ENCODE peak calls at places on chromosomes 12 and 14, in six cellular contexts. One of them, this sample, is unnamed. For H3K36me3, the result is how much of the 10 kb centered on the place peaks cover.

GRCh38 chr12:79935624-79936040 is 735 bp upstream of the PPP1R12A start:
- DNase-seq in left lung: no peak
- DNase-seq in lower lobe of right lung: no peak
- DNase-seq in body of pancreas: no peak
- DNase-seq in esophagus muscularis mucosa: no peak
- DNase-seq in CD8-positive, alpha-beta memory T cell: no peak
- DNase-seq in this sample: peak

GRCh38 chr12:10331642-10332239 is 24.1 kb downstream of the KLRD1 start:
- DNase-seq in left lung: no peak
- DNase-seq in lower lobe of right lung: no peak
- DNase-seq in body of pancreas: no peak
- DNase-seq in esophagus muscularis mucosa: no peak
- DNase-seq in CD8-positive, alpha-beta memory T cell: no peak
- DNase-seq in this sample: peak

GRCh38 chr12:16198884-16199283 is 78.6 kb downstream of the SLC15A5 start:
- DNase-seq in left lung: no peak
- DNase-seq in lower lobe of right lung: no peak
- DNase-seq in body of pancreas: no peak
- DNase-seq in esophagus muscularis mucosa: no peak
- DNase-seq in CD8-positive, alpha-beta memory T cell: no peak
- DNase-seq in this sample: no peak

GRCh38 chr12:95554532-95555071 is 3.3 kb upstream of the USP44 start:
- DNase-seq in left lung: no peak
- DNase-seq in lower lobe of right lung: no peak
- DNase-seq in body of pancreas: no peak
- DNase-seq in esophagus muscularis mucosa: no peak
- DNase-seq in CD8-positive, alpha-beta memory T cell: no peak
- DNase-seq in this sample: no peak

GRCh38 chr12:111788178-111788654 is 21.5 kb downstream of the ALDH2 start:
- DNase-seq in left lung: peak
- DNase-seq in lower lobe of right lung: no peak
- DNase-seq in body of pancreas: peak
- DNase-seq in esophagus muscularis mucosa: no peak
- DNase-seq in CD8-positive, alpha-beta memory T cell: no peak
- DNase-seq in this sample: peak

GRCh38 chr12:47742253-47742825 is 16.3 kb downstream of the RAPGEF3 start:
- DNase-seq in left lung: peak
- DNase-seq in lower lobe of right lung: peak
- DNase-seq in body of pancreas: peak
- DNase-seq in esophagus muscularis mucosa: no peak
- DNase-seq in CD8-positive, alpha-beta memory T cell: peak
- DNase-seq in this sample: peak

GRCh38 chr14:29627141-29627540 is 300.5 kb downstream of the PRKD1 start:
- DNase-seq in left lung: no peak
- DNase-seq in lower lobe of right lung: no peak
- DNase-seq in body of pancreas: no peak
- DNase-seq in esophagus muscularis mucosa: no peak
- DNase-seq in CD8-positive, alpha-beta memory T cell: no peak
- DNase-seq in this sample: no peak

GRCh38 chr12:113461666-113462065 is 10.0 kb downstream of the LHX5 start:
- DNase-seq in left lung: no peak
- DNase-seq in lower lobe of right lung: no peak
- DNase-seq in body of pancreas: no peak
- DNase-seq in esophagus muscularis mucosa: no peak
- DNase-seq in CD8-positive, alpha-beta memory T cell: no peak
- DNase-seq in this sample: peak

GRCh38 chr12:31002999-31003398 is 70.7 kb upstream of the DDX11 start:
- DNase-seq in left lung: no peak
- DNase-seq in lower lobe of right lung: peak
- DNase-seq in body of pancreas: peak
- DNase-seq in esophagus muscularis mucosa: no peak
- DNase-seq in CD8-positive, alpha-beta memory T cell: no peak
- DNase-seq in this sample: no peak

GRCh38 chr12:6277982-6278438 is 32.5 kb upstream of the PLEKHG6 start:
- DNase-seq in left lung: peak
- DNase-seq in lower lobe of right lung: peak
- DNase-seq in body of pancreas: peak
- DNase-seq in esophagus muscularis mucosa: no peak
- DNase-seq in CD8-positive, alpha-beta memory T cell: no peak
- DNase-seq in this sample: no peak

GRCh38 chr12:6276247-6276887 is 34.1 kb upstream of the PLEKHG6 start:
- DNase-seq in left lung: peak
- DNase-seq in lower lobe of right lung: peak
- DNase-seq in body of pancreas: no peak
- DNase-seq in esophagus muscularis mucosa: no peak
- DNase-seq in CD8-positive, alpha-beta memory T cell: no peak
- DNase-seq in this sample: no peak

GRCh38 chr12:6278439-6279255 is 31.8 kb upstream of the PLEKHG6 start:
- DNase-seq in left lung: peak
- DNase-seq in lower lobe of right lung: peak
- DNase-seq in body of pancreas: peak
- DNase-seq in esophagus muscularis mucosa: no peak
- DNase-seq in CD8-positive, alpha-beta memory T cell: peak
- DNase-seq in this sample: peak

GRCh38 chr12:6275609-6276246 is 34.8 kb upstream of the PLEKHG6 start:
- DNase-seq in left lung: peak
- DNase-seq in lower lobe of right lung: peak
- DNase-seq in body of pancreas: no peak
- DNase-seq in esophagus muscularis mucosa: no peak
- DNase-seq in CD8-positive, alpha-beta memory T cell: no peak
- DNase-seq in this sample: no peak

GRCh38 chr12:6276936-6277615 is 33.4 kb upstream of the PLEKHG6 start:
- DNase-seq in left lung: peak
- DNase-seq in lower lobe of right lung: peak
- DNase-seq in body of pancreas: no peak
- DNase-seq in esophagus muscularis mucosa: no peak
- DNase-seq in CD8-positive, alpha-beta memory T cell: no peak
- DNase-seq in this sample: no peak
- H3K36me3 ChIP-seq in left lung: under half
- H3K36me3 ChIP-seq in lower lobe of right lung: under half
- H3K36me3 ChIP-seq in body of pancreas: under half
- H3K36me3 ChIP-seq in esophagus muscularis mucosa: under half
- H3K36me3 ChIP-seq in CD8-positive, alpha-beta memory T cell: under half
- H3K36me3 ChIP-seq in this sample: under half

GRCh38 chr12:89618113-89618862 is 90.3 kb downstream of the ATP2B1 start:
- DNase-seq in left lung: no peak
- DNase-seq in lower lobe of right lung: no peak
- DNase-seq in body of pancreas: no peak
- DNase-seq in esophagus muscularis mucosa: no peak
- DNase-seq in CD8-positive, alpha-beta memory T cell: no peak
- DNase-seq in this sample: no peak

GRCh38 chr12:89619764-89620163 is 88.9 kb downstream of the ATP2B1 start:
- DNase-seq in left lung: no peak
- DNase-seq in lower lobe of right lung: no peak
- DNase-seq in body of pancreas: no peak
- DNase-seq in esophagus muscularis mucosa: no peak
- DNase-seq in CD8-positive, alpha-beta memory T cell: no peak
- DNase-seq in this sample: no peak

GRCh38 chr12:89622115-89622514 is 86.5 kb downstream of the ATP2B1 start:
- DNase-seq in left lung: no peak
- DNase-seq in lower lobe of right lung: no peak
- DNase-seq in body of pancreas: no peak
- DNase-seq in esophagus muscularis mucosa: no peak
- DNase-seq in CD8-positive, alpha-beta memory T cell: no peak
- DNase-seq in this sample: no peak

DNA sequence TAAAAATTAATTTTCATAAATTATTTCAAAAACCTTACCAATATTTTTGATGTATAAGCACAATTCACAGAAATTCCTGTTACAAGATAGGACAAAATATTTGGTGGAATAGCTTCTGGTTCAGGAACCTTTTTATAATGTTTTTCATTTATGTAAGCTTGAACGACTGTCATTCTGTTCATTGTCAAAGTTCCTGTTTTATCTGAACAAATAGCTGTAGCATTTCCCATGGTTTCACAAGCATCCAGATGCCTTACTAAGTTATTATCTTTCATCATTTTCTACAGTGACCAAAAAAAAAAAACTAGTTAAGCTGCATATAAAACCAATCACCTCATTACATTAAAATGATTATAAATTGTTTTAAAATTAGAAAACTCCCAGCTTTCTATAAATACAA is 87.1 kb downstream of the ATP2B1 start:
- DNase-seq in left lung: no peak
- DNase-seq in lower lobe of right lung: no peak
- DNase-seq in body of pancreas: no peak
- DNase-seq in esophagus muscularis mucosa: no peak
- DNase-seq in CD8-positive, alpha-beta memory T cell: no peak
- DNase-seq in this sample: no peak
- H3K36me3 ChIP-seq in left lung: under half
- H3K36me3 ChIP-seq in lower lobe of right lung: under half
- H3K36me3 ChIP-seq in body of pancreas: under half
- H3K36me3 ChIP-seq in esophagus muscularis mucosa: under half
- H3K36me3 ChIP-seq in CD8-positive, alpha-beta memory T cell: under half
- H3K36me3 ChIP-seq in this sample: under half

DNA sequence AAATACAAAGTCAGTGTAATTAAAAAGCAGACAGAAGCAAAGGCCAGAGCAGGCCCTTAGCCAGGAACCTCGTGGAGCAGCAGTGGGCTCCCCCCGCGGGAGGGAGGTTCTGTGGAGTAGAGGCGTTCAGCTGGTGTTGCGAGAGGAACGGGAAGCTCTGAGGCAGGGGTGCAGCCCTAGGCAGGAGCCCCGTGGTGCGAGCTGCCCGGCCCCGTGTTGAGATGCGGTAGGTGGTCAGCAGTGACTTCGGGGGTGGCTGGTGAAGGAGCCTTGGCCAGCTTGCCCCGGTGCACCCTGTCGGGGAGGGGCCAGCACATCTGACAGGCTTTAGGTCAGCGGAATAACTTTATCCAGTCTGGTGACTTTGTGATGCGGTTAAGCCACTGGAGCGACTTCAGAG is 46.2 kb downstream of the SFSWAP start:
- DNase-seq in left lung: no peak
- DNase-seq in lower lobe of right lung: no peak
- DNase-seq in body of pancreas: no peak
- DNase-seq in esophagus muscularis mucosa: no peak
- DNase-seq in CD8-positive, alpha-beta memory T cell: no peak
- DNase-seq in this sample: no peak
- H3K36me3 ChIP-seq in left lung: half or more
- H3K36me3 ChIP-seq in lower lobe of right lung: half or more
- H3K36me3 ChIP-seq in body of pancreas: under half
- H3K36me3 ChIP-seq in esophagus muscularis mucosa: half or more
- H3K36me3 ChIP-seq in CD8-positive, alpha-beta memory T cell: half or more
- H3K36me3 ChIP-seq in this sample: half or more

GRCh38 chr12:124009781-124010180 is 36.8 kb downstream of the ZNF664 start:
- DNase-seq in left lung: no peak
- DNase-seq in lower lobe of right lung: no peak
- DNase-seq in body of pancreas: no peak
- DNase-seq in esophagus muscularis mucosa: no peak
- DNase-seq in CD8-positive, alpha-beta memory T cell: no peak
- DNase-seq in this sample: no peak

GRCh38 chr12:124006582-124007170 is 33.7 kb downstream of the ZNF664 start:
- DNase-seq in left lung: no peak
- DNase-seq in lower lobe of right lung: no peak
- DNase-seq in body of pancreas: no peak
- DNase-seq in esophagus muscularis mucosa: no peak
- DNase-seq in CD8-positive, alpha-beta memory T cell: no peak
- DNase-seq in this sample: no peak

GRCh38 chr12:124007810-124008570 is 35.0 kb downstream of the ZNF664 start:
- DNase-seq in left lung: no peak
- DNase-seq in lower lobe of right lung: no peak
- DNase-seq in body of pancreas: peak
- DNase-seq in esophagus muscularis mucosa: no peak
- DNase-seq in CD8-positive, alpha-beta memory T cell: no peak
- DNase-seq in this sample: no peak

GRCh38 chr12:124007356-124007755 is 34.3 kb downstream of the ZNF664 start:
- DNase-seq in left lung: no peak
- DNase-seq in lower lobe of right lung: no peak
- DNase-seq in body of pancreas: no peak
- DNase-seq in esophagus muscularis mucosa: no peak
- DNase-seq in CD8-positive, alpha-beta memory T cell: no peak
- DNase-seq in this sample: no peak

DNA sequence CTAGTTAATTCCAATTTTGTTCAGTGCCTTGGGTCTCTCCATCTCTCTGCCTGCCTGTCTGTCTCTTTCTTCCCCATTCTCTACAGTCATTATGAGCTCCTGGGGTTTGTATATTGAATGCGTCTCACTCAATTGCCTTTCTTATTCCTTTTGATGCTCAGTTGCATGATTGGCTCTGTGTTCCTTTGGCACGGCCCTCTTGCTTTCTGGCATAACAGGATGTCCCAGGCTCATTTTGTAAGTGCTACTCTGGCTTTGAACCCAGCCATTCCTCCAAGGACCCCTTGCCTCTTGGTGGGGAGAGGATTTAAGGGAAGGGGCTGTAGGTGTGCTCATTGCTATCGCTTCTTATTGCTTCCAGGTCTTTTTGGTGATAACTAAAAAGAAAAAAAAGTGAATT is 35.6 kb downstream of the ZNF664 start:
- DNase-seq in left lung: no peak
- DNase-seq in lower lobe of right lung: no peak
- DNase-seq in body of pancreas: no peak
- DNase-seq in esophagus muscularis mucosa: no peak
- DNase-seq in CD8-positive, alpha-beta memory T cell: no peak
- DNase-seq in this sample: no peak
- H3K36me3 ChIP-seq in left lung: under half
- H3K36me3 ChIP-seq in lower lobe of right lung: half or more
- H3K36me3 ChIP-seq in body of pancreas: under half
- H3K36me3 ChIP-seq in esophagus muscularis mucosa: under half
- H3K36me3 ChIP-seq in CD8-positive, alpha-beta memory T cell: under half
- H3K36me3 ChIP-seq in this sample: under half

GRCh38 chr14:91173867-91174266 is 60.0 kb downstream of the DGLUCY start:
- DNase-seq in left lung: no peak
- DNase-seq in lower lobe of right lung: no peak
- DNase-seq in body of pancreas: no peak
- DNase-seq in esophagus muscularis mucosa: no peak
- DNase-seq in CD8-positive, alpha-beta memory T cell: no peak
- DNase-seq in this sample: no peak

GRCh38 chr14:91175296-91175695 is 61.4 kb downstream of the DGLUCY start:
- DNase-seq in left lung: no peak
- DNase-seq in lower lobe of right lung: no peak
- DNase-seq in body of pancreas: no peak
- DNase-seq in esophagus muscularis mucosa: no peak
- DNase-seq in CD8-positive, alpha-beta memory T cell: no peak
- DNase-seq in this sample: no peak

GRCh38 chr14:91177797-91178147 is 63.9 kb downstream of the DGLUCY start:
- DNase-seq in left lung: peak
- DNase-seq in lower lobe of right lung: no peak
- DNase-seq in body of pancreas: no peak
- DNase-seq in esophagus muscularis mucosa: no peak
- DNase-seq in CD8-positive, alpha-beta memory T cell: no peak
- DNase-seq in this sample: no peak

GRCh38 chr14:91177073-91177796 is 63.4 kb downstream of the DGLUCY start:
- DNase-seq in left lung: no peak
- DNase-seq in lower lobe of right lung: peak
- DNase-seq in body of pancreas: peak
- DNase-seq in esophagus muscularis mucosa: no peak
- DNase-seq in CD8-positive, alpha-beta memory T cell: peak
- DNase-seq in this sample: peak

GRCh38 chr14:91175802-91176201 is 61.9 kb downstream of the DGLUCY start:
- DNase-seq in left lung: no peak
- DNase-seq in lower lobe of right lung: no peak
- DNase-seq in body of pancreas: no peak
- DNase-seq in esophagus muscularis mucosa: no peak
- DNase-seq in CD8-positive, alpha-beta memory T cell: no peak
- DNase-seq in this sample: no peak
- H3K36me3 ChIP-seq in left lung: half or more
- H3K36me3 ChIP-seq in lower lobe of right lung: half or more
- H3K36me3 ChIP-seq in body of pancreas: under half
- H3K36me3 ChIP-seq in esophagus muscularis mucosa: half or more
- H3K36me3 ChIP-seq in CD8-positive, alpha-beta memory T cell: under half
- H3K36me3 ChIP-seq in this sample: under half

This sample was measured in HAP-1.